ENCODE peak calls at places on chromosomes 4 and X, in nine cellular contexts. B, Y, A, X, D, J, I, R and P are unnamed samples.

GRCh38 chr4:90002406-90003040 is 107.9 kb downstream of the MMRN1 start:
- DNase-seq in B (no peak), Y (no peak), A (no peak), X (no peak), D (no peak), J (no peak), I (no peak), R (no peak), P (no peak)

GRCh38 chr4:101347557-101348366 is 436 bp upstream of the PPP3CA start:
- DNase-seq in B (peak; percentile 100), Y (peak; percentile 92), A (peak; percentile 86), X (peak; percentile 99), D (peak; percentile 99), J (peak; percentile 99), I (peak; percentile 97), R (peak; percentile 99), P (peak; percentile 94)

GRCh38 chr4:108535757-108536156 is 84.6 kb upstream of the RPL34 start:
- DNase-seq in B (no peak), Y (no peak), A (no peak), X (no peak), D (no peak), J (no peak), I (no peak), R (no peak), P (no peak)

GRCh38 chr4:177638871-177639270 is 196.6 kb upstream of the AGA start:
- DNase-seq in B (no peak), Y (no peak), A (no peak), X (no peak), D (no peak), J (no peak), I (no peak), R (no peak), P (no peak)

GRCh38 chrX:144586756-144587155 is 660.5 kb upstream of the SPANXN1 start:
- DNase-seq in B (no peak), Y (no peak), A (no peak), X (no peak), D (no peak), J (no peak), I (no peak), R (no peak), P (peak; percentile 12)

GRCh38 chrX:153381684-153382532 is 19.2 kb downstream of the PNMA6E start:
- DNase-seq in B (no peak), Y (no peak), A (no peak), X (peak; percentile 81), D (no peak), J (no peak), I (peak; percentile 92), R (no peak), P (peak; percentile 12)

GRCh38 chrX:131830400-131831184 is 192.5 kb upstream of the STK26 start:
- DNase-seq in B (no peak), Y (peak; percentile 85), A (peak; percentile 81), X (peak; percentile 75), D (peak; percentile 82), J (peak; percentile 67), I (peak; percentile 45), R (peak; percentile 80), P (no peak)

GRCh38 chr4:1210241-1210841 is 38.0 kb upstream of the SPON2 start:
- DNase-seq in B (no peak), Y (no peak), A (no peak), X (peak; percentile 21), D (peak; percentile 76), J (peak; percentile 35), I (no peak), R (no peak), P (no peak)

GRCh38 chr4:95045429-95045828 is 287.7 kb downstream of the BMPR1B start:
- DNase-seq in B (no peak), Y (no peak), A (no peak), X (no peak), D (no peak), J (no peak), I (no peak), R (no peak), P (no peak)

GRCh38 chr4:89303177-89303576 is 4.4 kb downstream of the GPRIN3 start:
- DNase-seq in B (no peak), Y (no peak), A (no peak), X (no peak), D (no peak), J (peak; percentile 51), I (no peak), R (no peak), P (no peak)

GRCh38 chr4:61795998-61796397 is 595.9 kb downstream of the ADGRL3 start:
- DNase-seq in B (no peak), Y (no peak), A (no peak), X (no peak), D (no peak), J (no peak), I (no peak), R (no peak), P (no peak)

GRCh38 chrX:50920132-50920531 is 9.6 kb downstream of the BMP15 start:
- DNase-seq in B (no peak), Y (no peak), A (no peak), X (no peak), D (no peak), J (no peak), I (peak; percentile 14), R (no peak), P (no peak)

GRCh38 chr4:70946944-70947343 is 44.8 kb downstream of the MOB1B start:
- DNase-seq in B (no peak), Y (no peak), A (no peak), X (no peak), D (no peak), J (no peak), I (no peak), R (no peak), P (no peak)

GRCh38 chr4:97670703-97671269 is 472.5 kb downstream of the STPG2 start:
- DNase-seq in B (no peak), Y (no peak), A (no peak), X (no peak), D (no peak), J (no peak), I (no peak), R (no peak), P (no peak)

GRCh38 chrX:140274761-140275525 is 229.9 kb downstream of the SOX3 start:
- DNase-seq in B (no peak), Y (no peak), A (peak; percentile 9), X (no peak), D (no peak), J (no peak), I (peak; percentile 60), R (no peak), P (peak; percentile 19)

GRCh38 chr4:64890131-64890710 is 481.0 kb upstream of the TECRL start:
- DNase-seq in B (no peak), Y (no peak), A (no peak), X (no peak), D (no peak), J (no peak), I (no peak), R (no peak), P (no peak)

GRCh38 chr4:79015406-79015805 is 76.2 kb upstream of the PAQR3 start:
- DNase-seq in B (no peak), Y (no peak), A (no peak), X (no peak), D (no peak), J (no peak), I (no peak), R (no peak), P (no peak)

GRCh38 chr4:180695851-180696250 is 1547.4 kb upstream of the TENM3 start:
- DNase-seq in B (no peak), Y (no peak), A (no peak), X (no peak), D (no peak), J (no peak), I (peak; percentile 97), R (no peak), P (peak; percentile 58)

GRCh38 chr4:29708473-29708872 is 1011.7 kb upstream of the PCDH7 start:
- DNase-seq in B (no peak), Y (no peak), A (no peak), X (no peak), D (no peak), J (no peak), I (peak; percentile 47), R (no peak), P (peak; percentile 90)

GRCh38 chr4:10417720-10418119 is 39.5 kb downstream of the ZNF518B start:
- DNase-seq in B (no peak), Y (no peak), A (no peak), X (no peak), D (no peak), J (no peak), I (no peak), R (no peak), P (no peak)
- H3K4me1 ChIP-seq in B (no peaks in the 10 kb centered on the region), Y (no peaks in the 10 kb centered on the region), A (no peaks in the 10 kb centered on the region), X (no peaks in the 10 kb centered on the region), D (no peaks in the 10 kb centered on the region), J (no peaks in the 10 kb centered on the region), I (no peaks in the 10 kb centered on the region), R (no peaks in the 10 kb centered on the region), P (peaks cover 5% of the 10 kb centered on the region)

GRCh38 chr4:155402941-155403340 is 26.2 kb upstream of the MAP9 start:
- DNase-seq in B (no peak), Y (no peak), A (no peak), X (no peak), D (no peak), J (no peak), I (no peak), R (no peak), P (no peak)
- TF ChIP-seq CTCF in B (no peak), Y (no peak), A (no peak), X (no peak), D (no peak), J (no peak), I (no peak), R (no peak), P (no peak)

GRCh38 chr4:86720508-86721068 is 126.5 kb downstream of the PTPN13 start:
- DNase-seq in B (no peak), Y (no peak), A (no peak), X (no peak), D (no peak), J (no peak), I (peak; percentile 17), R (no peak), P (peak; percentile 2)
- H3K4me1 ChIP-seq in B (no peaks in the 10 kb centered on the region), Y (peaks cover 6% of the 10 kb centered on the region), A (no peaks in the 10 kb centered on the region), X (no peaks in the 10 kb centered on the region), D (no peaks in the 10 kb centered on the region), J (no peaks in the 10 kb centered on the region), I (no peaks in the 10 kb centered on the region), R (no peaks in the 10 kb centered on the region), P (peaks cover 11% of the 10 kb centered on the region)

DNA sequence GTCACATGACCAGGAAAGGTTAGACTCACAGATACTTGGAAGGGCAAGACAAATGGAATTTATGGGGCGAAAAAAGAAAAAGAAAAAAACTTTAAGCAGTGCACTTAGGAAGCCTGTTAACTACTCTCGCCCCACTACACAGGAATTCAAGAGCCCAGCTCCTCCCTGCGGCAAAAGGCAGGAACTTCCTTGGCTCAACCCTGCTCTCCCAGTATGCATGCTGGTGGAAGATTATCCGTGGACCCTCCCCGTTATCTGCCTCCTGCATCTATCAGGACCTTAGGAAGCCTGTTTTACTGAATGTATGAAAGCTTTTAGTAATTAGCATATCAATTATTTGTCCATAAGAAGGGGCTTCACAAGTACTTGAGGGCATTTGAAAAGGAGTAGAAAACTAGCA is 40.1 kb upstream of the RPA4 start:
- DNase-seq in B (no peak), Y (no peak), A (peak; percentile 23), X (no peak), D (no peak), J (no peak), I (no peak), R (no peak), P (no peak)
- TF ChIP-seq CTCF in B (peak; percentile 6), Y (no peak), A (peak; percentile 38), X (no peak), D (no peak), J (no peak), I (no peak), R (no peak), P (no peak)

GRCh38 chrX:154721155-154721554 is 29.7 kb downstream of the GAB3 start:
- DNase-seq in B (no peak), Y (no peak), A (no peak), X (no peak), D (no peak), J (no peak), I (no peak), R (no peak), P (no peak)
- H3K4me1 ChIP-seq in B (no peaks in the 10 kb centered on the region), Y (no peaks in the 10 kb centered on the region), A (no peaks in the 10 kb centered on the region), X (no peaks in the 10 kb centered on the region), D (no peaks in the 10 kb centered on the region), J (peaks cover 42% of the 10 kb centered on the region), I (no peaks in the 10 kb centered on the region), R (no peaks in the 10 kb centered on the region), P (no peaks in the 10 kb centered on the region)